ENCODE peak calls at places on chromosomes 6 and 20, in four cellular contexts. K is left lung, E is uterus, Q is neuronal stem cell. G is an unnamed sample.

GRCh38 chr6:96721227-96721626 is 116.0 kb downstream of the GPR63 start:
- DNase-seq in K (no peak), E (no peak), Q (no peak), G (no peak)

GRCh38 chr6:3119040-3119723 is 671 bp downstream of the BPHL start:
- DNase-seq in Q (no peak), E (no peak), K (no peak), G (no peak)

GRCh38 chr6:69917834-69918233 is 51.5 kb downstream of the COL19A1 start:
- DNase-seq in E (no peak), K (no peak), Q (no peak), G (no peak)

GRCh38 chr6:99548706-99549105 is 19.8 kb downstream of the CCNC start:
- DNase-seq in K (no peak), Q (no peak), E (no peak), G (no peak)

GRCh38 chr20:34618676-34619075 is 58.2 kb downstream of the PIGU start:
- DNase-seq in Q (no peak), K (no peak), E (no peak), G (no peak)

GRCh38 chr20:47993817-47994216 is 208.5 kb upstream of the SULF2 start:
- DNase-seq in Q (no peak), E (no peak), K (no peak), G (no peak)

GRCh38 chr6:31070711-31071197 is 41.6 kb downstream of the C6orf15 start:
- DNase-seq in K (peak; percentile 43), Q (peak; percentile 59), E (no peak), G (no peak)

GRCh38 chr6:85660181-85660611 is 17.5 kb upstream of the SYNCRIP start:
- DNase-seq in E (no peak), K (no peak), Q (no peak), G (no peak)

GRCh38 chr6:23175391-23175790 is 606.0 kb downstream of the HDGFL1 start:
- DNase-seq in Q (no peak), K (no peak), E (no peak), G (no peak)
- H3K9me3 ChIP-seq in Q (peaks cover 3% of the 10 kb centered on the region), K (no peaks in the 10 kb centered on the region), E (no peaks in the 10 kb centered on the region), G (no peaks in the 10 kb centered on the region)

GRCh38 chr6:161436106-161436876 is 162.4 kb upstream of the AGPAT4 start:
- DNase-seq in E (no peak), K (no peak), Q (no peak), G (no peak)

GRCh38 chr6:161434331-161434730 is 160.5 kb upstream of the AGPAT4 start:
- DNase-seq in K (no peak), E (no peak), Q (no peak), G (no peak)

GRCh38 chr6:161437851-161438250 is 164.0 kb upstream of the AGPAT4 start:
- DNase-seq in K (no peak), Q (no peak), E (no peak), G (no peak)

GRCh38 chr6:161434921-161435411 is 161.1 kb upstream of the AGPAT4 start:
- DNase-seq in E (no peak), K (no peak), Q (no peak), G (no peak)

GRCh38 chr6:161435426-161436065 is 161.7 kb upstream of the AGPAT4 start:
- DNase-seq in E (no peak), K (no peak), Q (no peak), G (no peak)
- H3K4me3 ChIP-seq in E (no peak overlapping the region), K (no peak overlapping the region), Q (no peak overlapping the region), G (no peak overlapping the region)

GRCh38 chr6:117627533-117627932 is 25.2 kb upstream of the GOPC start:
- DNase-seq in K (no peak), E (no peak), Q (no peak), G (no peak)
- H3K9me3 ChIP-seq in K (no peaks in the 10 kb centered on the region), E (no peaks in the 10 kb centered on the region), Q (peaks cover 28% of the 10 kb centered on the region), G (no peaks in the 10 kb centered on the region)

GRCh38 chr6:56690519-56691200 is 48.0 kb upstream of the DST start:
- DNase-seq in K (no peak), E (no peak), Q (no peak), G (no peak)
- H3K4me3 ChIP-seq in K (peak overlapping the region; percentile 27), E (no peak overlapping the region), Q (no peak overlapping the region), G (no peak overlapping the region)

GRCh38 chr20:55937283-55937682 is 68.0 kb downstream of the CBLN4 start:
- DNase-seq in E (no peak), Q (no peak), K (no peak), G (no peak)

DNA sequence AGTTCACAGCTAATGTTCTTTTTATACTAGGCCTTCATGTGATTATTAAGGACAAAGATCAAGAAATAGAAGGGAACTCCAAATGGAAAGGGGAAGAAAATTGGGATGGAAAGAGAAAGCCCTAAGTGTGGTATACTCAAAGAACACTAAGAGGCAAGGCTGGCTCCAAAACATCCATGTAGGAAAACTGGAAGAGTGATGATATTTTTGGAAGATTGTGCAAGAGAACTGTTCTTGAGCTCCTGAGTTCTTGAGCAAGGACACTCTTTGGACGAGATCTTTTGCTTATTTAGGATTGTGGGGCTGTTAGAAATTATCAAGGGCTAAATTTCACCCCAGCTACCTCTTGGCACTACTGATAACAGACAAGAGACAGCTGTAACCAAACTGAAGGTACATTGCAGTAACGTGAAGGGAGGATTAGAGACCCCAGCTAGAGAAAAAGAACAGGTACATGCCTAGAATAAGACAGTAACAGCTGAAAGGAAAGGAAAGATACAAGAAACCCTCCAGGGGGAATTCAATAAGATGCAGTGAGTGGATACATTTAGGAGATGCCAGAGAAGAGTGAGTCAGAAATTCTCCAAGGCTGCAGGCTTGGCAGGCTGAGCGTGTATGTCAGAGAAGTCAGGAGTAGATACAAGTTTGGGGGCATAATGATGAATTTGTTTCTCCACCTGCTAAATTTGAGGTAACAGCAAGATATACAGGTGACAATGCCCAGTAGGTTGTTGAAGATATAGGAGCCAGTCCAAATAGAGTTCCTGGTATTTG is 69.7 kb downstream of the CBLN4 start:
- DNase-seq in Q (no peak), E (no peak), K (no peak), G (no peak)
- H3K9me3 ChIP-seq in Q (no peaks in the 10 kb centered on the region), E (no peaks in the 10 kb centered on the region), K (no peaks in the 10 kb centered on the region), G (no peaks in the 10 kb centered on the region)

GRCh38 chr6:15358579-15359327 is 112.9 kb downstream of the JARID2 start:
- DNase-seq in E (no peak), K (no peak), Q (no peak), G (no peak)
- H3K4me3 ChIP-seq in E (no peak overlapping the region), K (no peak overlapping the region), Q (no peak overlapping the region), G (no peak overlapping the region)

GRCh38 chr6:61555993-61556392 is 730.0 kb downstream of the KHDRBS2 start:
- DNase-seq in E (no peak), K (no peak), Q (no peak), G (no peak)
- H3K9me3 ChIP-seq in E (no peaks in the 10 kb centered on the region), K (no peaks in the 10 kb centered on the region), Q (no peaks in the 10 kb centered on the region), G (no peaks in the 10 kb centered on the region)